ENCODE peak calls at places on chromosomes 7 and 10, in eight cellular contexts. W is H1, U is A549, G is GM12878, B is HCT116, Z is HepG2, R is SK-N-SH, L is K562. S is an unnamed sample.

GRCh38 chr10:101938316-101939272 is 95.0 kb upstream of the KCNIP2 start:
- DNase-seq in W (no peak), U (peak; percentile 31), G (no peak), B (peak; percentile 76), Z (no peak), R (no peak), L (no peak), S (peak; percentile 93)

GRCh38 chr7:77569514-77570232 is 32.6 kb downstream of the PTPN12 start:
- DNase-seq in W (no peak), U (no peak), G (no peak), B (no peak), Z (no peak), R (no peak), L (no peak), S (peak; percentile 44)

GRCh38 chr10:79079490-79080355 is 11.0 kb downstream of the ZMIZ1 start:
- DNase-seq in W (no peak), U (peak; percentile 41), G (no peak), B (no peak), Z (no peak), R (no peak), L (peak; percentile 72), S (peak; percentile 71)

GRCh38 chr7:142506601-142507000 is 242.7 kb upstream of the PRSS1 start:
- DNase-seq in W (no peak), U (no peak), G (no peak), B (no peak), Z (no peak), R (no peak), L (no peak), S (no peak)

GRCh38 chr10:98391578-98391991 is 23.4 kb downstream of the PYROXD2 start:
- DNase-seq in W (no peak), U (no peak), G (no peak), B (no peak), Z (no peak), R (no peak), L (no peak), S (peak; percentile 49)

GRCh38 chr7:111833461-111833860 is 271.2 kb upstream of the IMMP2L start:
- DNase-seq in W (no peak), U (no peak), G (no peak), B (no peak), Z (no peak), R (no peak), L (no peak), S (peak; percentile 11)

GRCh38 chr7:1645071-1646015 is 24.7 kb upstream of the ELFN1 start:
- DNase-seq in W (no peak), U (no peak), G (no peak), B (no peak), Z (no peak), R (no peak), L (no peak), S (no peak)

GRCh38 chr7:151824285-151824950 is 52.5 kb downstream of the PRKAG2 start:
- DNase-seq in W (no peak), U (no peak), G (no peak), B (no peak), Z (no peak), R (no peak), L (no peak), S (no peak)

GRCh38 chr7:78279035-78279434 is 480.5 kb downstream of the PHTF2 start:
- DNase-seq in W (no peak), U (no peak), G (no peak), B (no peak), Z (no peak), R (no peak), L (no peak), S (peak; percentile 91)

GRCh38 chr10:108230478-108231170 is 1066.1 kb upstream of the SORCS1 start:
- DNase-seq in W (no peak), U (no peak), G (no peak), B (no peak), Z (no peak), R (no peak), L (no peak), S (no peak)

GRCh38 chr7:128705891-128706333 is 33.2 kb upstream of the CALU start:
- DNase-seq in W (no peak), U (no peak), G (no peak), B (no peak), Z (no peak), R (no peak), L (no peak), S (peak; percentile 25)
- TF ChIP-seq RAD21 in W (no peak), U (no peak), G (no peak), B (no peak), Z (no peak), R (no peak), L (no peak), S (no peak)

GRCh38 chr7:47035522-47035921 is 546.4 kb downstream of the TNS3 start:
- DNase-seq in W (no peak), U (no peak), G (no peak), B (no peak), Z (no peak), R (no peak), L (no peak), S (no peak)

GRCh38 chr7:47032171-47032915 is 549.6 kb downstream of the TNS3 start:
- DNase-seq in W (no peak), U (no peak), G (no peak), B (no peak), Z (no peak), R (no peak), L (no peak), S (no peak)

GRCh38 chr7:47036909-47037308 is 545.0 kb downstream of the TNS3 start:
- DNase-seq in W (no peak), U (no peak), G (no peak), B (no peak), Z (no peak), R (no peak), L (no peak), S (no peak)

GRCh38 chr7:47037607-47038006 is 544.3 kb downstream of the TNS3 start:
- DNase-seq in W (no peak), U (no peak), G (no peak), B (no peak), Z (no peak), R (no peak), L (no peak), S (no peak)

GRCh38 chr7:47034180-47034579 is 547.7 kb downstream of the TNS3 start:
- DNase-seq in W (no peak), U (no peak), G (no peak), B (no peak), Z (no peak), R (no peak), L (no peak), S (no peak)
- TF ChIP-seq RAD21 in W (no peak), U (no peak), G (no peak), B (no peak), Z (no peak), R (no peak), L (no peak), S (no peak)

DNA sequence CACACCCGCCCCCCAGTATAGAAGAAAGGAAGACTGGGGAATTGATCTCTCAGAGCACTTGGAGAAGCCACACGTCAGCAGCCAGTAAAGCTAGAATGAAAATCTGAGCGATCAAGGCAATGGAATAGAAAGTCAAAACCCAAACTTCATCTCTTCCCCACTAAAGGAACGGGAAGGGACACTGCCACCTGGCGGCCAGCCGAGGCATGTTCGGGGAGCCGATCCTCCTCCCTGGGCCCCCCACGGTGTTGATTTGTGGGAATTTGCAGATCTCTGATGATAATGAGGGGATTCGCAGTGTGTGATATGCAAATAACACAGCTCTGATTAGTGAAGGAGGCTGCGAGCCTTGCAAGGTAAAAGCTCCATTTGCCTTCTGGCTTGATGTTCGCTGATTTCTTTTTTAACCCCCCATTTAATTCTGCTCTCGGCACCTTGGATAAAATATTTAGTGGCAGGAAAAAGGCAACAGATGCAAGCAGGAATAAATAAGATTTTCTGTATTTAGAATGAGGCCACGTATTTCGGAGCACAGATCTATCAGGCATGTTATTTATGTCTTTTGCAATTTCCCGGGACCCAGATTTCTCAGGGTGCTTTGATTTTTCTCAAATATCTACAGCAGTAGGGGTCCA is 258.6 kb downstream of the PAXIP1 start:
- DNase-seq in W (peak; percentile 95), U (peak; percentile 21), G (no peak), B (no peak), Z (no peak), R (peak; percentile 86), L (peak; percentile 75), S (no peak)
- TF ChIP-seq RAD21 in W (peak; percentile 78), U (peak; percentile 49), G (peak; percentile 40), B (peak; percentile 54), Z (no peak), R (peak; percentile 73), L (peak; percentile 92), S (no peak)

DNA sequence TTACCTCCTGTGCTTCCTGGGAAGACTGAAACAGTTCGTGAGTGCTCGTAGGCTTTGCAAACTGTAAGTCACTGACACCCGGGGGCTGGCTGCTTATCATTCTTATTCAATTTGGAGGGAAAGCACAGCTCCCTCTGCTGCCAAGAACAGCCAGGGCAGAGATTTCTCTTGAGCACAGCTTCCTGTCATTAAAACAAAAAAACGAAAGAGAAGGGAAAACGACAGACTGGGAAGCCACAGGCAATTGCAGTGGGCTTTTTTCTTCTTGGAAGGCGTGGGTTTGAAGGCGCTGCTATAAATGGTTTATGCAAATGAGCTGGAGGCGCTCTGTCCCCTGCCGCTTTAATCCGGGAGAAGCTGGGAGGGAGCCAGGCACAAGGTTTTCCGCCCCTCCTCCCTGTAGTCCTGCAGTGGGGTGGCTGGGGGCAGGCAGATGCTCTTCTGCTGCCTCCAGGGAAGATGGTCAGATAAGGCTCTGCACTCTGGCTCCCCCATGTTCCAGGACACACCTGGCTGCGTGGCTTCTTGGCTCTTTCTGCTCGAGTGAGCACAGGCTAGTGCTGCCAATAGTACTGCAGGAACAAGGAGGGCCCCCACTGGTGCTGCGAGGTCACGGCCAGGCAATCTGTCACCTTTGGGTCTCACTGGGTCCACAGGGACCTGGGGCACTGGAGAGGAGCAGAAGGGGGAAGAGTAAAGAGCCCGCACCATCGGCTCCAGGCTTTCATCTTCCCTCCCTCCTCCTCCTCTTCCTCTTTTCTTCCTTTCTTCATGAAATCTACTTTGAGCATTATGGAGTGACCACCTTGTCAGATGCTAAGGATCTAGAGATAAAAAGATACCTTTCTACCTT is 49.5 kb downstream of the NEURL1 start:
- DNase-seq in W (no peak), U (peak; percentile 48), G (peak; percentile 13), B (peak; percentile 46), Z (peak; percentile 14), R (peak; percentile 82), L (peak; percentile 41), S (peak; percentile 49)
- TF ChIP-seq RAD21 in W (peak; percentile 38), U (peak; percentile 12), G (peak; percentile 33), B (no peak), Z (no peak), R (peak; percentile 54), L (no peak), S (peak; percentile 29)

GRCh38 chr10:76881477-76882220 is 756.0 kb downstream of the KCNMA1 start:
- DNase-seq in W (no peak), U (no peak), G (peak; percentile 26), B (no peak), Z (no peak), R (no peak), L (no peak), S (peak; percentile 56)
- TF ChIP-seq RAD21 in W (no peak), U (no peak), G (no peak), B (no peak), Z (no peak), R (no peak), L (no peak), S (no peak)

GRCh38 chr10:42992957-42993390 is 83.9 kb upstream of the RET start:
- DNase-seq in W (no peak), U (no peak), G (no peak), B (no peak), Z (no peak), R (peak; percentile 16), L (no peak), S (no peak)
- TF ChIP-seq RAD21 in W (no peak), U (no peak), G (no peak), B (no peak), Z (no peak), R (no peak), L (no peak), S (no peak)

GRCh38 chr10:29081971-29082699 is 206.7 kb upstream of the LYZL1 start:
- DNase-seq in W (no peak), U (no peak), G (no peak), B (no peak), Z (no peak), R (peak; percentile 32), L (no peak), S (no peak)
- TF ChIP-seq RAD21 in W (no peak), U (no peak), G (no peak), B (no peak), Z (no peak), R (no peak), L (no peak), S (no peak)

S was measured in IMR-90.